ENCODE peak calls at places on chromosomes 7 and 10, in five cellular contexts. One of them, this sample, is unnamed.
A peak's percentile ranks its signal among the peaks of the same experiment; 100 is the strongest.

GRCh38 chr7:129676017-129676897 is 64.7 kb downstream of the NRF1 start:
- DNase-seq in brain microvascular endothelial cell: no peak
- DNase-seq in BJ: no peak
- DNase-seq in heart right ventricle: no peak
- DNase-seq in AG04449: no peak
- DNase-seq in this sample: no peak

GRCh38 chr10:71132321-71132810 is 80.0 kb upstream of the UNC5B start:
- DNase-seq in brain microvascular endothelial cell: no peak
- DNase-seq in BJ: no peak
- DNase-seq in heart right ventricle: no peak
- DNase-seq in AG04449: no peak
- DNase-seq in this sample: no peak

GRCh38 chr10:129929343-129930297 is 34.5 kb downstream of the EBF3 start:
- DNase-seq in brain microvascular endothelial cell: no peak
- DNase-seq in BJ: no peak
- DNase-seq in heart right ventricle: no peak
- DNase-seq in AG04449: no peak
- DNase-seq in this sample: no peak

GRCh38 chr7:102891693-102892261 is 21.0 kb upstream of the LRRC17 start:
- DNase-seq in brain microvascular endothelial cell: peak; percentile 90
- DNase-seq in BJ: peak; percentile 59
- DNase-seq in heart right ventricle: no peak
- DNase-seq in AG04449: peak; percentile 66
- DNase-seq in this sample: peak; percentile 77

GRCh38 chr7:2954433-2954853 is 89.2 kb downstream of the CARD11 start:
- DNase-seq in brain microvascular endothelial cell: no peak
- DNase-seq in BJ: no peak
- DNase-seq in heart right ventricle: no peak
- DNase-seq in AG04449: no peak
- DNase-seq in this sample: no peak

GRCh38 chr7:5557920-5558401 is 134.3 kb upstream of the TNRC18 start:
- DNase-seq in brain microvascular endothelial cell: no peak
- DNase-seq in BJ: no peak
- DNase-seq in heart right ventricle: peak; percentile 76
- DNase-seq in AG04449: no peak
- DNase-seq in this sample: no peak

GRCh38 chr7:48680996-48681395 is 243.4 kb upstream of the CDC14C start:
- DNase-seq in brain microvascular endothelial cell: no peak
- DNase-seq in BJ: no peak
- DNase-seq in heart right ventricle: no peak
- DNase-seq in AG04449: no peak
- DNase-seq in this sample: no peak

GRCh38 chr7:43303740-43304241 is 191.3 kb downstream of the HECW1 start:
- DNase-seq in brain microvascular endothelial cell: peak; percentile 4
- DNase-seq in BJ: no peak
- DNase-seq in heart right ventricle: no peak
- DNase-seq in AG04449: no peak
- DNase-seq in this sample: no peak

GRCh38 chr10:68235111-68235510 is 3.2 kb upstream of the ATOH7 start:
- DNase-seq in brain microvascular endothelial cell: no peak
- DNase-seq in BJ: no peak
- DNase-seq in heart right ventricle: no peak
- DNase-seq in AG04449: no peak
- DNase-seq in this sample: no peak

GRCh38 chr7:5425507-5426225 is 2.0 kb upstream of the TNRC18 start:
- DNase-seq in brain microvascular endothelial cell: peak; percentile 72
- DNase-seq in BJ: no peak
- DNase-seq in heart right ventricle: peak; percentile 67
- DNase-seq in AG04449: no peak
- DNase-seq in this sample: peak; percentile 77

GRCh38 chr10:69334258-69335062 is 56.2 kb downstream of the HK1 start:
- DNase-seq in brain microvascular endothelial cell: no peak
- DNase-seq in BJ: no peak
- DNase-seq in heart right ventricle: no peak
- DNase-seq in AG04449: no peak
- DNase-seq in this sample: no peak

GRCh38 chr10:97399843-97400545 is 1.1 kb downstream of the RRP12 start:
- DNase-seq in brain microvascular endothelial cell: peak; percentile 73
- DNase-seq in BJ: no peak
- DNase-seq in heart right ventricle: no peak
- DNase-seq in AG04449: no peak
- DNase-seq in this sample: no peak

GRCh38 chr10:92146781-92147180 is 144.1 kb downstream of the CPEB3 start:
- DNase-seq in brain microvascular endothelial cell: no peak
- DNase-seq in BJ: no peak
- DNase-seq in heart right ventricle: no peak
- DNase-seq in AG04449: no peak
- DNase-seq in this sample: no peak

GRCh38 chr10:7411671-7412481 is 1.0 kb upstream of the SFMBT2 start:
- DNase-seq in brain microvascular endothelial cell: no peak
- DNase-seq in BJ: no peak
- DNase-seq in heart right ventricle: peak; percentile 23
- DNase-seq in AG04449: no peak
- DNase-seq in this sample: no peak

GRCh38 chr10:79102056-79102874 is 33.5 kb downstream of the ZMIZ1 start:
- DNase-seq in brain microvascular endothelial cell: no peak
- DNase-seq in BJ: no peak
- DNase-seq in heart right ventricle: peak; percentile 67
- DNase-seq in AG04449: no peak
- DNase-seq in this sample: no peak

GRCh38 chr10:132876131-132876860 is 66.1 kb downstream of the CFAP46 start:
- DNase-seq in brain microvascular endothelial cell: no peak
- DNase-seq in BJ: no peak
- DNase-seq in heart right ventricle: peak; percentile 2
- DNase-seq in AG04449: no peak
- DNase-seq in this sample: no peak

GRCh38 chr7:20223356-20223755 is 6.2 kb upstream of the MACC1 start:
- DNase-seq in brain microvascular endothelial cell: no peak
- DNase-seq in BJ: no peak
- DNase-seq in heart right ventricle: no peak
- DNase-seq in AG04449: no peak
- DNase-seq in this sample: peak; percentile 31

DNA sequence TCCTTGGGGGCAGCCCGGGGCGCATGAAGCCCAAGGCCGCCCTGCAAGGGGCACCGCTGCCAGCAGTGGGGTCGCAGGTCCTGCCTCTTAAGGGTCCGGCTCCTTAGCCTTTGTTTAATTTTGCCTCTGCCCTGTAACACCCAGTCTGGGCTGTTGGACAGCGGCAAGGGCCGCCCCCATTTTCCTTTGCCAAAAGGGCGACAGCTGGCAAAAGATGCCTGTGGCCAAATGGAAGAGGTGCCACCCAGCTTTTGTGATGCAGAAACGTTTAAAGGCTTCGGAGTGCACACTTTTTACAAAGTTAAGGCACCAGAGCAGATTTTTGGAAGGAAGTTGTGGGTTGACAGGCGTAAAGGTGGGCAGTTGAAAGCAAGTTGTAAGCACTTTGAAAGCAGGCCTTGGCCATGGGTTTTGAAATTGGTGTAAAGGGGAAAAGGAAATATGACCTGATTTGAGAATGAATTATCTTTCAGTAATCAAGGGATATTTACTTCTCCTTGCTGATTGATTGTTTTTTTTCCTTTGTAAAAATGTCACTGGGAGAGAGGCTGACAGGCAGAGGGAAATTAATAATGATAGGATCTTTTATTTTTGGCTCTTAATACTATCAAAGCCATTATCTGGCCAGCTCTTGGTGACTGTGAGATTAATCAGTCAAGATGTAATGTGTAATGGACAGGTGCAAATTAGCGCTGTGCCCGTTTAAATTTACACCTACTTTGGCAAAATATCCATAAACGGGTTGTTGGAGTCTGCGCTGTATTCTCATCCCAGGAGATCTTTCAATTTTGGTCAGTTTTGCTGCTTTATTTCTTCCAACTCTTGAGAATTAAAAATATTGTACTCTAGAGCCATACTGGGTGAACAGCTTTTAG is 1.2 kb downstream of the CASD1 start:
- DNase-seq in brain microvascular endothelial cell: peak; percentile 1
- DNase-seq in BJ: no peak
- DNase-seq in heart right ventricle: peak; percentile 30
- DNase-seq in AG04449: no peak
- DNase-seq in this sample: no peak
- TF ChIP-seq CTCF in brain microvascular endothelial cell: peak; percentile 15
- TF ChIP-seq CTCF in BJ: no peak
- TF ChIP-seq CTCF in heart right ventricle: no peak
- TF ChIP-seq CTCF in AG04449: no peak
- TF ChIP-seq CTCF in this sample: no peak

GRCh38 chr10:119049361-119049760 is 19.8 kb downstream of the NANOS1 start:
- DNase-seq in brain microvascular endothelial cell: no peak
- DNase-seq in BJ: no peak
- DNase-seq in heart right ventricle: no peak
- DNase-seq in AG04449: no peak
- DNase-seq in this sample: no peak
- H3K4me3 ChIP-seq in brain microvascular endothelial cell: no peak overlapping the region
- H3K4me3 ChIP-seq in BJ: no peak overlapping the region
- H3K4me3 ChIP-seq in heart right ventricle: no peak overlapping the region
- H3K4me3 ChIP-seq in AG04449: no peak overlapping the region
- H3K4me3 ChIP-seq in this sample: no peak overlapping the region

GRCh38 chr7:42071372-42072261 is 165.4 kb downstream of the GLI3 start:
- DNase-seq in brain microvascular endothelial cell: no peak
- DNase-seq in BJ: no peak
- DNase-seq in heart right ventricle: no peak
- DNase-seq in AG04449: no peak
- DNase-seq in this sample: peak; percentile 11
- TF ChIP-seq CTCF in brain microvascular endothelial cell: peak; percentile 55
- TF ChIP-seq CTCF in BJ: no peak
- TF ChIP-seq CTCF in heart right ventricle: no peak
- TF ChIP-seq CTCF in AG04449: no peak
- TF ChIP-seq CTCF in this sample: peak; percentile 18

DNA sequence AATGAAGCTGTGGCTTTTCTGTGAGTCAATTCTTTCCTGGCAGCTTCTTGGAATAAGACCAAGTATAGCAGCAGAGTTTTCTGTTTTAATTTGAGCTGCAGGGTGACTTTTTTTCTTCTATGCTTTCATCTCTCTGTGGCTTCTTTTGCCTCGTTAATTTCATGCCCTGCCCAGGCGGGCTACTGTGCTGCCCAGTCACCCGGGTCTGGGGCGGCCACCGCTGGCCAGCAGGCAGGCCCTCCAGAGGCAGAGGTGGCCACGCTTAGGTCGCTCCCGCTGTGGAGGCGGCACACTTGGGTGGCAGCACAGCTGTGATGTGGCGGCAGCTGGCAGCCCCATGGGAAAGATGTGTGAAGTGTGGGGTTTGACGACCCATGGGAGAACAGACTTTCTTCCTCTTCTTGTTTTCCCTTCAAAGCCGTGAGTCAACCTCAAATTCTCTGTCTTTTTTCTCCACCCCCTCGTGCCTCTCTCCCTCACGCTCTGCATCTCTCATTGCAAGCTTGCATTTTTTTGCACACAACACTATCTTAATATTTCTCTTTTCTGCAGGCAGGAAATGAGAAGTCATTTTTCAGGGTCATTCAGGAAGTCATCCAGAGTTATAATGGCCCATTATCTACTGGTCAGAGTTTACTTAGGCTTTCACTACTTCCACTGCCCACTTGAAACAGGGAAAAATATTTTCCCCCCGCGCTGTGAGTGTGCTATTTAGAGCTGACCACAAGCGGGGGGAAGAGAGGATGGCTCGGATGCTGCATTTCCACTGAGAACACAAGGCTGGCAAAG is 67.8 kb downstream of the EGFR start:
- DNase-seq in brain microvascular endothelial cell: peak; percentile 84
- DNase-seq in BJ: no peak
- DNase-seq in heart right ventricle: no peak
- DNase-seq in AG04449: peak; percentile 40
- DNase-seq in this sample: peak; percentile 61
- H3K4me3 ChIP-seq in brain microvascular endothelial cell: peak overlapping the region; percentile 47
- H3K4me3 ChIP-seq in BJ: peak overlapping the region; percentile 32
- H3K4me3 ChIP-seq in heart right ventricle: no peak overlapping the region
- H3K4me3 ChIP-seq in AG04449: peak overlapping the region; percentile 49
- H3K4me3 ChIP-seq in this sample: peak overlapping the region; percentile 45